ENCODE peak calls at places on chromosomes 11 and 22, in four cellular contexts. P is A172, S is heart right ventricle, H is pulmonary artery endothelial cell. O is an unnamed sample.

GRCh38 chr11:71948314-71949027 is 19.6 kb downstream of the RNF121 start:
- DNase-seq in P (peak), S (no peak), H (no peak), O (peak)

GRCh38 chr11:28048812-28049211 is 59.1 kb downstream of the KIF18A start:
- DNase-seq in P (peak), S (no peak), H (no peak), O (no peak)

GRCh38 chr11:74283580-74284180 is 27.8 kb downstream of the P4HA3 start:
- DNase-seq in P (no peak), S (no peak), H (no peak), O (no peak)

GRCh38 chr11:87368876-87369480 is 331.2 kb downstream of the TMEM135 start:
- DNase-seq in P (peak), S (peak), H (peak), O (peak)

GRCh38 chr11:17256512-17256911 is 20.0 kb upstream of the NUCB2 start:
- DNase-seq in P (peak), S (no peak), H (no peak), O (no peak)

GRCh38 chr11:129530154-129530895 is 154.7 kb downstream of the BARX2 start:
- DNase-seq in P (no peak), S (no peak), H (no peak), O (no peak)

GRCh38 chr11:87139475-87139874 is 101.7 kb downstream of the TMEM135 start:
- DNase-seq in P (no peak), S (no peak), H (no peak), O (no peak)

GRCh38 chr11:11499300-11499699 is 122.5 kb downstream of the GALNT18 start:
- DNase-seq in P (no peak), S (no peak), H (no peak), O (no peak)

GRCh38 chr22:43885319-43885671 is 6.5 kb downstream of the PNPLA5 start:
- DNase-seq in P (no peak), S (no peak), H (no peak), O (no peak)

GRCh38 chr22:22404598-22405284 is 103.8 kb downstream of the ZNF280B start:
- DNase-seq in P (no peak), S (no peak), H (no peak), O (no peak)

GRCh38 chr22:22210889-22211833 is 33.4 kb upstream of the VPREB1 start:
- DNase-seq in P (no peak), S (no peak), H (no peak), O (no peak)

GRCh38 chr22:35684270-35684700 is 33.4 kb upstream of the APOL5 start:
- DNase-seq in P (no peak), S (peak), H (no peak), O (peak)

GRCh38 chr11:92272651-92273050 is 48.0 kb downstream of the FAT3 start:
- DNase-seq in P (no peak), S (no peak), H (no peak), O (no peak)

GRCh38 chr11:36702330-36703054 is 104.5 kb upstream of the RAG2 start:
- DNase-seq in P (peak), S (peak), H (peak), O (peak)

GRCh38 chr11:12731841-12732336 is 57.7 kb downstream of the TEAD1 start:
- DNase-seq in P (peak), S (no peak), H (no peak), O (no peak)

GRCh38 chr11:72805214-72805613 is 9.0 kb upstream of the ATG16L2 start:
- DNase-seq in P (no peak), S (no peak), H (no peak), O (no peak)

GRCh38 chr11:65718964-65719492 is 1.6 kb downstream of the RNASEH2C start:
- DNase-seq in P (no peak), S (peak), H (no peak), O (no peak)

GRCh38 chr11:116287866-116288265 is 484.9 kb downstream of the BUD13 start:
- DNase-seq in P (no peak), S (no peak), H (no peak), O (no peak)

GRCh38 chr11:65476632-65477270 is 22.1 kb upstream of the MALAT1 start:
- DNase-seq in P (peak), S (no peak), H (no peak), O (no peak)

GRCh38 chr11:69659591-69659990 is 15.6 kb downstream of the LTO1 start:
- DNase-seq in P (no peak), S (no peak), H (no peak), O (no peak)

GRCh38 chr11:62324738-62325556 is 12.3 kb upstream of the ASRGL1 start:
- DNase-seq in P (peak), S (no peak), H (no peak), O (no peak)

GRCh38 chr11:96319901-96320656 is 22.9 kb downstream of the MAML2 start:
- DNase-seq in P (no peak), S (no peak), H (no peak), O (no peak)

GRCh38 chr11:75311858-75312288 is 39.6 kb downstream of the ARRB1 start:
- DNase-seq in P (peak), S (peak), H (peak), O (no peak)

GRCh38 chr11:44574620-44575287 is 9.3 kb downstream of the CD82 start:
- DNase-seq in P (peak), S (no peak), H (no peak), O (peak)